ENCODE peak calls at places on chromosomes 7 and 10, in nine cellular contexts. W, D, H, Y, T, E, F, N and U are unnamed samples. For H3K4me1, the result is how much of the 10 kb centered on the place peaks cover.

GRCh38 chr10:32204606-32205005 is 142.4 kb downstream of the EPC1 start:
- DNase-seq in W (no peak), D (no peak), H (no peak), Y (no peak), T (no peak), E (no peak), F (no peak), N (no peak), U (no peak)

GRCh38 chr7:2168612-2169312 is 64.0 kb downstream of the MAD1L1 start:
- DNase-seq in W (no peak), D (no peak), H (no peak), Y (no peak), T (no peak), E (no peak), F (no peak), N (no peak), U (no peak)

GRCh38 chr10:54125098-54125747 is 675.8 kb downstream of the PCDH15 start:
- DNase-seq in W (no peak), D (no peak), H (no peak), Y (no peak), T (no peak), E (no peak), F (no peak), N (no peak), U (no peak)

GRCh38 chr7:140390034-140390433 is 8.3 kb downstream of the SLC37A3 start:
- DNase-seq in W (no peak), D (no peak), H (no peak), Y (no peak), T (no peak), E (no peak), F (no peak), N (no peak), U (no peak)

GRCh38 chr7:17485368-17485767 is 186.9 kb downstream of the AHR start:
- DNase-seq in W (no peak), D (no peak), H (no peak), Y (no peak), T (no peak), E (no peak), F (no peak), N (no peak), U (no peak)

GRCh38 chr10:119199231-119199992 is 8.0 kb upstream of the GRK5 start:
- DNase-seq in W (peak), D (peak), H (peak), Y (peak), T (peak), E (peak), F (no peak), N (peak), U (peak)

GRCh38 chr7:73557397-73558257 is at the start of gene BCL7B:
- DNase-seq in W (peak), D (peak), H (peak), Y (peak), T (peak), E (peak), F (peak), N (peak), U (peak)

GRCh38 chr10:90424730-90425129 is 433.1 kb downstream of the HTR7 start:
- DNase-seq in W (no peak), D (no peak), H (peak), Y (no peak), T (no peak), E (no peak), F (no peak), N (no peak), U (no peak)

GRCh38 chr7:44114586-44115310 is 8.6 kb downstream of the POLD2 start:
- DNase-seq in W (no peak), D (no peak), H (no peak), Y (no peak), T (no peak), E (peak), F (peak), N (peak), U (peak)

GRCh38 chr10:12605580-12606405 is 256.4 kb downstream of the CAMK1D start:
- DNase-seq in W (no peak), D (peak), H (peak), Y (no peak), T (peak), E (peak), F (peak), N (peak), U (peak)

GRCh38 chr10:93147281-93147680 is 73.6 kb downstream of the CYP26A1 start:
- DNase-seq in W (no peak), D (no peak), H (no peak), Y (no peak), T (no peak), E (no peak), F (no peak), N (no peak), U (no peak)

GRCh38 chr10:121216295-121216694 is 365.1 kb downstream of the WDR11 start:
- DNase-seq in W (no peak), D (no peak), H (no peak), Y (no peak), T (no peak), E (no peak), F (no peak), N (no peak), U (no peak)

GRCh38 chr10:61110188-61110844 is 166.3 kb upstream of the RHOBTB1 start:
- DNase-seq in W (no peak), D (no peak), H (peak), Y (no peak), T (no peak), E (no peak), F (no peak), N (no peak), U (no peak)

GRCh38 chr7:127413962-127414361 is 21.5 kb upstream of the ZNF800 start:
- DNase-seq in W (no peak), D (no peak), H (no peak), Y (no peak), T (no peak), E (no peak), F (no peak), N (no peak), U (no peak)

GRCh38 chr10:42971251-42971599 is 105.6 kb upstream of the RET start:
- DNase-seq in W (no peak), D (no peak), H (no peak), Y (no peak), T (no peak), E (no peak), F (no peak), N (no peak), U (no peak)

GRCh38 chr10:101097881-101098280 is 33.2 kb upstream of the TLX1 start:
- DNase-seq in W (no peak), D (no peak), H (no peak), Y (no peak), T (no peak), E (no peak), F (no peak), N (no peak), U (no peak)

GRCh38 chr7:65251851-65252620 is 121.6 kb upstream of the ZNF92 start:
- DNase-seq in W (peak), D (no peak), H (peak), Y (peak), T (peak), E (peak), F (peak), N (no peak), U (peak)

GRCh38 chr7:452230-452751 is 67.4 kb downstream of the PDGFA start:
- DNase-seq in W (no peak), D (no peak), H (peak), Y (peak), T (no peak), E (no peak), F (peak), N (no peak), U (peak)

GRCh38 chr7:29611941-29612527 is 48.4 kb downstream of the PRR15 start:
- DNase-seq in W (no peak), D (no peak), H (no peak), Y (no peak), T (no peak), E (no peak), F (no peak), N (no peak), U (no peak)

GRCh38 chr7:2105280-2105679 is 127.5 kb downstream of the MAD1L1 start:
- DNase-seq in W (no peak), D (no peak), H (no peak), Y (no peak), T (no peak), E (no peak), F (no peak), N (no peak), U (no peak)

GRCh38 chr7:122616951-122617350 is 82.0 kb downstream of the RNF133 start:
- DNase-seq in W (no peak), D (no peak), H (no peak), Y (no peak), T (no peak), E (no peak), F (no peak), N (no peak), U (no peak)

GRCh38 chr10:59675812-59676211 is 33.8 kb downstream of the SLC16A9 start:
- DNase-seq in W (no peak), D (no peak), H (no peak), Y (no peak), T (no peak), E (no peak), F (no peak), N (no peak), U (no peak)

GRCh38 chr7:13017325-13017853 is 330.0 kb downstream of the ARL4A start:
- DNase-seq in W (peak), D (no peak), H (peak), Y (no peak), T (peak), E (no peak), F (no peak), N (no peak), U (no peak)

GRCh38 chr7:6558837-6559236 is 7.6 kb upstream of the GRID2IP start:
- DNase-seq in W (peak), D (peak), H (peak), Y (peak), T (peak), E (no peak), F (no peak), N (no peak), U (no peak)

GRCh38 chr7:152354061-152354460 is 81.7 kb downstream of the KMT2C start:
- DNase-seq in W (no peak), D (no peak), H (peak), Y (no peak), T (no peak), E (no peak), F (no peak), N (no peak), U (no peak)

GRCh38 chr10:5163487-5163886 is 21.5 kb downstream of the AKR1C8 start:
- DNase-seq in W (no peak), D (no peak), H (no peak), Y (no peak), T (no peak), E (no peak), F (no peak), N (no peak), U (no peak)

DNA sequence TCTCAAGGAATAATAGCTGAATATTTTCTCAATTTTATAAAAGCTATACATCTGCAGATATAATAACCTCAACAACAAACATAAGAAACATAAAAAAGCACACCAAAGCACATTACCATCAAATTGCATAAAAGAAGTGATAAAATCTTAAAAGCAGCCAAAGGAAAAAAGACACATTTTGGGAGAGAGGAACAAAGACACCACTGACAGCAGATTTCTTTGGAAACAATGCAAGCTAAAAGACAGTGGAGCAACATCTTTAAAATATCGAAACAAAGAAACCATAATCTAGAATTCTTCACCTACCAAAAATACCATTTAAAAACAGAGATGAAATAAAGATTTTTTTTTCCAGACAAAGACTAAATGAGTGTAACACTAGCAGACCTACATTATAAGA is 55.7 kb upstream of the TEX47 start:
- DNase-seq in W (no peak), D (no peak), H (no peak), Y (no peak), T (no peak), E (no peak), F (no peak), N (no peak), U (no peak)
- TF ChIP-seq CTCF in W (no peak), D (no peak), H (no peak), Y (no peak), T (no peak), E (no peak), F (no peak), N (no peak), U (no peak)

DNA sequence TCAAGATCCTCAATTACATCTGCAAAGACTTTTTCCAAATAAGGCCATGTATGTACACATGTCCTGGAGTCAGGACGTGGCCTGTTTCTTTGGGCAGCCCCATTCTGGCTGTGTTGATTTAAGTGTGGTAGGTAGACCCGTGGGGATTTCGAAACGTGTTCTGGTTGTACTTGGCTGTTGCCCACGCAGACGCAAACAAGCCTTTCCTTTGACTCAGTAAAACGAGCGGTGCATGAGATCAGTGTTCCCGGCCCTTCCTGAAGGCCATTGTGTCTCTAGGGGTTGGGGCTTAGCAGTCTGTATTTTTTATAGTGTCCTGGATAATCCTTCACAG is 64.8 kb upstream of the DNAJB6 start:
- DNase-seq in W (no peak), D (peak), H (peak), Y (no peak), T (no peak), E (peak), F (peak), N (peak), U (peak)
- TF ChIP-seq POLR2A in W (no peak), D (no peak), H (peak), Y (no peak), T (no peak), E (no peak), F (no peak), N (no peak), U (peak)

GRCh38 chr10:122777515-122778059 is 68.1 kb downstream of the CUZD1 start:
- DNase-seq in W (no peak), D (no peak), H (no peak), Y (no peak), T (no peak), E (no peak), F (no peak), N (no peak), U (no peak)

GRCh38 chr10:122786269-122786668 is 59.4 kb downstream of the CUZD1 start:
- DNase-seq in W (no peak), D (no peak), H (peak), Y (no peak), T (peak), E (no peak), F (no peak), N (no peak), U (no peak)

GRCh38 chr10:122780391-122780790 is 65.3 kb downstream of the CUZD1 start:
- DNase-seq in W (no peak), D (no peak), H (no peak), Y (no peak), T (no peak), E (no peak), F (no peak), N (no peak), U (no peak)

GRCh38 chr10:122779924-122780323 is 65.7 kb downstream of the CUZD1 start:
- DNase-seq in W (no peak), D (no peak), H (no peak), Y (no peak), T (no peak), E (no peak), F (no peak), N (no peak), U (no peak)

DNA sequence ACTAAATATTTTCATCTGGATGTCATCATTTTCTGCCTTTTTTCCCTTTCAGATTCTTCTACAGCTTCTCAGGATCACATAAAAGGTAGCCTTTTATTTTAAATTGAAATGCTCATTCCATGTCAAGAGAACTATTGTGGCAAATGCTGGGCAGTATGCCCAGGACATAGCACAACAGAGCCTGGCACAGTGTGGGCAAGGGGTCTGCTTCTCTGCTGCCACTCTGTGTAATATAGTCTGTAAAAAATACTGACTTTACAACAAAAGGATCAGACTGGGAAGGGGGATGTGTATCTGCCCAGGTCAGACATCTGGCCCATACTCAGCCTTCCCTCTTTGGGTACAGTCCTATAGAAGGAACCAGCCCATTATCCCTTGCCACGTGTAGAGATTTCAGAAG is 62.7 kb downstream of the CUZD1 start:
- DNase-seq in W (no peak), D (no peak), H (no peak), Y (no peak), T (no peak), E (no peak), F (no peak), N (no peak), U (no peak)
- H3K4me1 ChIP-seq in W (under half), D (under half), H (under half), Y (under half), T (under half), E (under half), F (under half), N (under half), U (under half)

GRCh38 chr10:77845455-77845850 is 81.1 kb downstream of the DLG5 start:
- DNase-seq in W (no peak), D (no peak), H (no peak), Y (no peak), T (no peak), E (no peak), F (no peak), N (no peak), U (no peak)

GRCh38 chr10:77853256-77853655 is 73.3 kb downstream of the DLG5 start:
- DNase-seq in W (no peak), D (no peak), H (no peak), Y (no peak), T (no peak), E (no peak), F (peak), N (no peak), U (no peak)

GRCh38 chr10:77850620-77851231 is 75.8 kb downstream of the DLG5 start:
- DNase-seq in W (no peak), D (no peak), H (no peak), Y (no peak), T (no peak), E (no peak), F (peak), N (no peak), U (no peak)

GRCh38 chr10:77846718-77847311 is 79.7 kb downstream of the DLG5 start:
- DNase-seq in W (peak), D (peak), H (peak), Y (peak), T (peak), E (peak), F (peak), N (peak), U (peak)

DNA sequence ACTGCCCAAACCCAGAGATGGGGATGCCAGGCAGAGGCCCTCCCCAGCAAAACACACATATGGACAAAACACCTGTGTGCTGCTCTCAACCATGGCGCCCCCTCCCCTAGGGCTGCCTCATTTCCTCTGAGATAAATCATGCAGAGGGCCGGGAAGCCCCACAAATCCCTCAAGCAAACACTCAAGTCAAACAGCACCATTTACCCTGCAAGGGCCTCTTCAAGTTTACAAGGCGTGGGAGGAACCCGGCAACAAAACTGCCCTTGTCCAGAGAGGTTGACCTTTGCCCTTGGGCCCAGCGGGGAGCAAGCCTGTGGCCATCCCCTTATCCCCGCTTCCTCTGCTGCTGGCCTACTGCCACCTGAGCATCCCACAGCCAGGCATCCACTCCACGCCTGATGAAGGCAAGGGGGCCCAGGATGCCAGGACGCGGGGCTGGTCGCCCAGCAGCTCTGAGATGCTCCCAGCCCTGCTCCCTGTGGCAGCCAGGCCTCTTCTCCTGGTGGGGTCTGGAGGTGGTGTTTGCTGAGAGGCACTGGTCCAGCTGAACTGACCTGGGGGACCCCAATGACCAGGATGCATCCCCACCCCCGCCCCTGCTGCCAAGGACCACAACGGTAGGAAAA is 77.4 kb downstream of the DLG5 start:
- DNase-seq in W (no peak), D (no peak), H (no peak), Y (peak), T (no peak), E (no peak), F (no peak), N (no peak), U (no peak)
- TF ChIP-seq CTCF in W (no peak), D (no peak), H (no peak), Y (no peak), T (no peak), E (no peak), F (no peak), N (no peak), U (no peak)

DNA sequence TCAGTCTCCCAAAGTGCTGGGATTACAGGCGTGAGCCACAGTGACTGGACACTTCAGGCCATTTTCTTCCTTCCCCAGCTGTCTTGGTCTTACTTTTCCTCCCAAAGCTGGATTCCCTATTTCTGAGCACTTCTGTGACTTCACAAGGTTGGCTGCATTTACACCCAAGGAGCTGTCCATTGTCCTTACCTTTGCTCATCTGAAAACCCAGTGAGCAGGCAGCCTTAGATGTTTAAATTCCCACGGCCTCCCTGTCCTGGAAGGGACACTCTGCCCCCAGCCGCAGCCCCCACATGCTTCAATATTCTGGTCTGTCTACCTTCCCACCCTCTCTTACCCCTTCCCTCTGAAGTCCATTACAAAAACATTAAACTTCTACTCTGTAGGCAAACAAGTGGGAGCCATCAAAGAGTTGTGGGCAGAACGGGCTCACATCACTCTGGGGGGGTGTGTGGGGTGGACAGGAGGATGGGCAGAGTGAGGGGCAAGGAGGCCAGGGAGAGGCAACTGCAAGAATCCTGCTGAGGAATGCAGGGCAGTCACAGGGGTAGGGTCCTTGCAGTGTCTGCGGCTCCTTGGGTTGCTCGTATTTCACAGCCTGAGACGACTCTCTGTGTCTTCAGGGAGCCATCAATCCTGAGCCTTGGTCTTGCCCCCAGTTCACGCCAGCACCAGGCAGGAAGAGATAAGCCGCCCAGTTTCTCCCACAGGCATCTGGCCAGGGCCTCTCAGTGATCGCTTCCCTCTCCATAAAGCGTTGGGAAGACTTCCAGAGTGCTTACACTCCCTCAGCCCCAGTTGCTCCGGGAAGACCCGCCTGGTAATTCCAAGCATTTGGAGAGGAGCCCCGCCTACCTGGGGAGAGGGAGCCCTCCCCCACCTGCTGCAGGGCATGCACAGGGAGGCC is 74.0 kb upstream of the EFCAB10 start:
- DNase-seq in W (no peak), D (peak), H (peak), Y (no peak), T (no peak), E (peak), F (no peak), N (no peak), U (no peak)
- TF ChIP-seq POLR2A in W (no peak), D (no peak), H (no peak), Y (no peak), T (no peak), E (no peak), F (no peak), N (no peak), U (no peak)